ENCODE peak calls at places on chromosomes 7 and 10, in five cellular contexts. C is upper lobe of right lung, F is heart left ventricle, X is sigmoid colon, O is progenitor cell of endocrine pancreas. G is an unnamed sample.

GRCh38 chr10:84156768-84157167 is 16.8 kb upstream of the GPR15LG start:
- DNase-seq in F (peak; percentile 33), C (no peak), O (no peak), X (no peak), G (no peak)

GRCh38 chr10:58956926-58957325 is 219.5 kb upstream of the PHYHIPL start:
- DNase-seq in O (no peak), C (no peak), F (no peak), X (no peak), G (no peak)

GRCh38 chr7:95897557-95898183 is 125.3 kb downstream of the DYNC1I1 start:
- DNase-seq in C (no peak), O (no peak), X (no peak), F (no peak), G (no peak)

GRCh38 chr10:5575482-5576153 is 50.9 kb downstream of the CALML3 start:
- DNase-seq in X (peak; percentile 82), C (peak; percentile 51), O (no peak), F (no peak), G (no peak)

GRCh38 chr7:131623154-131623553 is 66.7 kb upstream of the PODXL start:
- DNase-seq in O (no peak), X (no peak), C (no peak), F (peak; percentile 81), G (no peak)

GRCh38 chr7:21253740-21254687 is 173.9 kb upstream of the SP4 start:
- DNase-seq in O (peak; percentile 46), C (no peak), X (no peak), F (no peak), G (peak; percentile 77)

GRCh38 chr7:150968056-150968455 is 10.1 kb downstream of the KCNH2 start:
- DNase-seq in C (no peak), O (no peak), F (peak; percentile 70), X (no peak), G (no peak)

GRCh38 chr7:133484135-133484534 is 231.3 kb downstream of the EXOC4 start:
- DNase-seq in X (no peak), F (no peak), O (no peak), C (no peak), G (no peak)

GRCh38 chr7:38978474-38978873 is 765 bp downstream of the POU6F2 start:
- DNase-seq in X (no peak), O (no peak), F (no peak), C (no peak), G (no peak)

GRCh38 chr10:111999205-111999914 is 184.2 kb downstream of the GPAM start:
- DNase-seq in X (no peak), O (no peak), F (no peak), C (no peak), G (no peak)

GRCh38 chr10:113494736-113495135 is 58.1 kb upstream of the HABP2 start:
- DNase-seq in C (no peak), F (no peak), X (no peak), O (no peak), G (no peak)

GRCh38 chr10:78771215-78771614 is 297.6 kb upstream of the ZMIZ1 start:
- DNase-seq in C (peak; percentile 19), O (no peak), F (no peak), X (no peak), G (no peak)

GRCh38 chr7:18902892-18903291 is 214.5 kb downstream of the TWIST1 start:
- DNase-seq in F (no peak), X (no peak), C (no peak), O (no peak), G (no peak)

GRCh38 chr7:139915864-139916716 is 87.0 kb downstream of the TBXAS1 start:
- DNase-seq in C (no peak), O (no peak), X (no peak), F (peak; percentile 42), G (no peak)

GRCh38 chr10:124324856-124325657 is 93.7 kb downstream of the OAT start:
- DNase-seq in O (no peak), F (no peak), X (peak; percentile 53), C (peak; percentile 37), G (no peak)

GRCh38 chr7:30791126-30791525 is 19.9 kb downstream of the MINDY4 start:
- DNase-seq in C (no peak), X (no peak), O (no peak), F (no peak), G (no peak)

GRCh38 chr10:122407375-122408125 is 33.0 kb downstream of the PLEKHA1 start:
- DNase-seq in C (no peak), X (no peak), F (peak; percentile 34), O (no peak), G (no peak)

GRCh38 chr10:96651998-96652431 is 65.2 kb upstream of the TM9SF3 start:
- DNase-seq in X (no peak), O (no peak), C (no peak), F (peak; percentile 35), G (no peak)

GRCh38 chr10:69056536-69057260 is 31.2 kb upstream of the SRGN start:
- DNase-seq in C (no peak), X (no peak), O (no peak), F (no peak), G (no peak)

GRCh38 chr10:3080608-3081007 is 13.3 kb downstream of the PFKP start:
- DNase-seq in C (no peak), F (no peak), X (peak; percentile 47), O (no peak), G (no peak)

GRCh38 chr7:21293771-21294170 is 134.1 kb upstream of the SP4 start:
- DNase-seq in X (no peak), F (no peak), O (no peak), C (no peak), G (no peak)

GRCh38 chr7:152924238-152924637 is 164.7 kb downstream of the ACTR3B start:
- DNase-seq in C (no peak), F (no peak), X (no peak), O (no peak), G (peak; percentile 59)

GRCh38 chr7:149865437-149865836 is 8.3 kb upstream of the ATP6V0E2 start:
- DNase-seq in O (no peak), F (no peak), X (no peak), C (no peak), G (no peak)

GRCh38 chr7:79709574-79710409 is 256.3 kb upstream of the MAGI2 start:
- DNase-seq in X (no peak), F (no peak), C (no peak), O (no peak), G (no peak)

GRCh38 chr10:97584060-97584797 is at the start of gene HOGA1:
- DNase-seq in O (no peak), C (peak; percentile 73), X (no peak), F (peak; percentile 95), G (no peak)

GRCh38 chr7:134954197-134955082 is 31.9 kb upstream of the AGBL3 start:
- DNase-seq in F (no peak), X (no peak), C (no peak), O (no peak), G (no peak)

GRCh38 chr7:118974836-118975235 is 750.3 kb downstream of the ANKRD7 start:
- DNase-seq in F (no peak), X (no peak), O (no peak), C (no peak), G (no peak)

GRCh38 chr7:150665882-150666281 is 19.6 kb upstream of the GIMAP2 start:
- DNase-seq in F (no peak), X (no peak), O (no peak), C (no peak), G (no peak)

GRCh38 chr10:91883549-91884542 is 25.4 kb downstream of the FGFBP3 start:
- DNase-seq in F (peak; percentile 47), C (no peak), O (no peak), X (no peak), G (no peak)

GRCh38 chr7:17722798-17723197 is 217.5 kb downstream of the SNX13 start:
- DNase-seq in O (no peak), C (no peak), F (no peak), X (no peak), G (no peak)

GRCh38 chr7:12686234-12686893 is 1.1 kb upstream of the ARL4A start:
- DNase-seq in O (peak; percentile 94), F (peak; percentile 95), X (peak; percentile 95), C (peak; percentile 98), G (peak; percentile 96)

GRCh38 chr7:12684186-12684585 is 3.2 kb upstream of the ARL4A start:
- DNase-seq in O (no peak), F (no peak), C (no peak), X (no peak), G (no peak)

GRCh38 chr7:12684733-12685132 is 2.7 kb upstream of the ARL4A start:
- DNase-seq in C (no peak), F (no peak), X (no peak), O (no peak), G (no peak)

GRCh38 chr7:12685550-12685949 is 1.9 kb upstream of the ARL4A start:
- DNase-seq in F (no peak), X (no peak), C (no peak), O (peak; percentile 24), G (no peak)

DNA sequence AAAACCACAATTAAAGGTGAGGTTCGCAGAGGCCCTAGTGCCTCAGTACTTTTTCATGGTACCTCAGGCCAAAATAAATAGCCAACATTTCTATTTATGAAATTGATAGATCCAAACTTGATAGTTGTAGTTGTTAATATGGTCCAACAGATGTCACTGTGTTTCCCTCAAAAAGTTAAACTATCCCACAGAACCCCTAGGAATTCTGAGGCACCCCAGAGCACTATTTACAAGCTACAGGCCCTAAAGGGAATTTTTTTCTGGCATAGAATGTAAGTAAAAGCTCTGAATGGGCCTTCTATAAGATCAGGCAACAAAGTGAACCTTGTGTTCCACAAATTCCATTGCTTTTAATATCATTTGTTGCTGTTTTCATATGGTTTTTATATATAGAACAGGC is 3.8 kb upstream of the ARL4A start:
- DNase-seq in O (no peak), C (no peak), X (no peak), F (no peak), G (no peak)
- TF ChIP-seq CTCF in O (peak; percentile 32), C (peak; percentile 37), X (no peak), F (peak; percentile 17), G (peak; percentile 70)

DNA sequence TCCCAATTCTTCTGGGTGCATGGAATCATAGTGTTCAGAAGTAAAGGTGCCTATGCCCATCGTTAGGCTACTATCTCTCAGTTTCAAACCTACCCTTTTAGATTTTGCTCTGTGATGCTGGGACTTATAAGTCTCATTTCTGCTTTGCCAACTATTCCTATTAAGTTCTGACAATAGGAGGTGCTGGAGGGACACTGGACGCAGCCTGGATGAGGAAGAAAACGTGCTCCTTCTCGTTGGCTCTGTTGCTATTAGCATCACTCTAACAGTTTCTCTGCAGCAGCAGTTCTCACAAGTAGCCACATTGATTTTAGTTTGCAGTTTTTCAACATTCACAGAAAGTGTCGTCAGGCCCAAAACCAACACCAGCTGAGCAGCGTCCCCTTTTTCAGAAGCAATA is 72.4 kb downstream of the ABCC2 start:
- DNase-seq in O (no peak), C (no peak), X (peak; percentile 75), F (no peak), G (no peak)
- TF ChIP-seq CTCF in O (peak; percentile 38), C (peak; percentile 38), X (peak; percentile 31), F (peak; percentile 34), G (peak; percentile 63)

GRCh38 chr7:87220026-87220733 is 648 bp upstream of the TMEM243 start:
- DNase-seq in O (peak; percentile 67), C (peak; percentile 94), F (peak; percentile 84), X (peak; percentile 90), G (peak; percentile 86)
- TF ChIP-seq CTCF in O (no peak), C (no peak), F (no peak), X (no peak), G (peak; percentile 49)

DNA sequence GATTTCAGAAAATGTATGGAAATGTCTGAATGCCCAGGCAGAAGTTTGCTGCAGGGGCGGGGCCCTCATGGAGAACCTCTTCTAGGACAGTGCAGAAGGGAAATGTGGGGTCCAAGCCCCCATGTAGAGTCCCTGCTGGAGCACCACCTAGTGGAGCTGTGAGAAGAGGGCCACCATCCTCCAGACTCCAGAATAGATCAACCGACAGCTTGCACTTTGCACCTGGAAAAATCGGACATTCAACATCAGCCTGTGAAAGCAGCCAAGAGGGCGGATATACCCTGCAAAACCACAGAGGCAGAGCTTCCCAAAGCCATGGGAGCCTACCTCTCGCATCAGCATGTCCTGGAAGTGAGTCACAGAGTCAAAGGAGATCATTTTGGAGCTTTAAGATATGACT is 14.3 kb downstream of the RPEL1 start:
- DNase-seq in F (no peak), O (no peak), X (no peak), C (no peak), G (no peak)
- TF ChIP-seq CTCF in F (no peak), O (no peak), X (no peak), C (no peak), G (no peak)

G was measured in type B pancreatic cell.